ENCODE peak calls at places on chromosomes 1 and 21, in six cellular contexts. M is activated CD8-positive, alpha-beta memory T cell treated with anti-CD3 and anti-CD28 coated beads for 48 hours; T is NCI-H1417; I is C1 segment of cervical spinal cord; F is dorsolateral prefrontal cortex; H is iPS DF 19.7. V is an unnamed sample.

GRCh38 chr1:105544475-105544874 is 1512.0 kb upstream of the PRMT6 start:
- DNase-seq in M (no peak), T (no peak), I (no peak), F (no peak), H (no peak), V (no peak)

GRCh38 chr21:31894441-31894840 is 21.6 kb downstream of the HUNK start:
- DNase-seq in M (no peak), T (peak), I (no peak), F (no peak), H (no peak), V (no peak)

GRCh38 chr1:216502528-216503162 is 79.4 kb upstream of the USH2A start:
- DNase-seq in M (no peak), T (no peak), I (no peak), F (no peak), H (peak), V (peak)

GRCh38 chr1:7046314-7046713 is 261.1 kb downstream of the CAMTA1 start:
- DNase-seq in M (no peak), T (no peak), I (peak), F (no peak), H (no peak), V (no peak)

GRCh38 chr1:117967472-117967871 is 37.9 kb downstream of the WDR3 start:
- DNase-seq in M (no peak), T (no peak), I (no peak), F (no peak), H (peak), V (no peak)

GRCh38 chr1:29240400-29240837 is 4.1 kb downstream of the PTPRU start:
- DNase-seq in M (no peak), T (no peak), I (no peak), F (peak), H (no peak), V (no peak)

GRCh38 chr1:15849775-15850449 is 2.4 kb downstream of the SPEN start:
- DNase-seq in M (no peak), T (peak), I (peak), F (peak), H (no peak), V (no peak)

GRCh38 chr1:30611741-30612309 is 111.6 kb downstream of the MATN1 start:
- DNase-seq in M (no peak), T (no peak), I (no peak), F (no peak), H (no peak), V (no peak)

GRCh38 chr1:167862432-167863076 is 51.4 kb downstream of the ADCY10 start:
- DNase-seq in M (no peak), T (no peak), I (no peak), F (no peak), H (no peak), V (no peak)

GRCh38 chr1:51651552-51651942 is 34.7 kb downstream of the OSBPL9 start:
- DNase-seq in M (no peak), T (no peak), I (no peak), F (no peak), H (no peak), V (no peak)

GRCh38 chr1:14924455-14925325 is 228.9 kb upstream of the TMEM51 start:
- DNase-seq in M (no peak), T (peak), I (peak), F (peak), H (no peak), V (no peak)

GRCh38 chr1:100482748-100483147 is 55.2 kb upstream of the GPR88 start:
- DNase-seq in M (no peak), T (no peak), I (no peak), F (no peak), H (no peak), V (no peak)